ENCODE peak calls at places on chromosomes 12 and 14, in eight cellular contexts. P is SK-MEL-5; E is hypothalamus; V is CD14-positive monocyte; Q is lung; N is gastrocnemius medialis; S is OCI-M1; G is CD8-positive, alpha-beta T cell. M is an unnamed sample.

GRCh38 chr12:90653051-90653450 is 301.9 kb downstream of the CCER1 start:
- DNase-seq in N (no peak), V (no peak), E (no peak), G (no peak), P (no peak), S (no peak), Q (no peak), M (no peak)

GRCh38 chr12:31558521-31558920 is 32.4 kb downstream of the DENND5B start:
- DNase-seq in N (no peak), G (no peak), E (no peak), S (no peak), P (no peak), Q (no peak), V (no peak), M (no peak)

GRCh38 chr14:75845136-75845804 is 136.5 kb downstream of the TGFB3 start:
- DNase-seq in S (no peak), E (no peak), V (no peak), N (no peak), P (no peak), Q (no peak), G (no peak), M (no peak)

GRCh38 chr14:56796259-56796658 is 14.0 kb downstream of the OTX2 start:
- DNase-seq in E (no peak), Q (no peak), P (no peak), N (no peak), S (no peak), V (no peak), G (no peak), M (no peak)

GRCh38 chr14:50821471-50822464 is 9.2 kb downstream of the NIN start:
- DNase-seq in N (no peak), V (peak), P (no peak), E (no peak), G (peak), Q (peak), S (peak), M (no peak)

GRCh38 chr12:117214797-117215196 is 24.5 kb upstream of the FBXO21 start:
- DNase-seq in V (no peak), P (no peak), S (no peak), E (no peak), Q (no peak), N (no peak), G (no peak), M (no peak)

GRCh38 chr14:52902971-52903385 is 47.9 kb downstream of the FERMT2 start:
- DNase-seq in S (no peak), V (no peak), N (no peak), G (no peak), P (no peak), E (no peak), Q (no peak), M (no peak)

GRCh38 chr12:54502485-54502884 is 4.9 kb downstream of the NCKAP1L start:
- DNase-seq in Q (no peak), S (no peak), P (no peak), V (no peak), N (no peak), E (no peak), G (no peak), M (no peak)

GRCh38 chr12:34286483-34286882 is 264.2 kb downstream of the ALG10 start:
- DNase-seq in N (no peak), P (no peak), S (no peak), Q (no peak), G (no peak), E (no peak), V (peak), M (peak)

GRCh38 chr14:40123816-40124215 is 691.6 kb upstream of the FBXO33 start:
- DNase-seq in S (no peak), V (no peak), E (no peak), G (no peak), N (no peak), P (no peak), Q (no peak), M (no peak)

GRCh38 chr14:98582276-98582675 is 689.7 kb downstream of the BCL11B start:
- DNase-seq in E (no peak), N (no peak), V (no peak), G (no peak), Q (peak), S (no peak), P (no peak), M (no peak)

GRCh38 chr12:53223006-53223305 is 9.1 kb downstream of the RARG start:
- DNase-seq in S (no peak), N (no peak), E (no peak), G (no peak), Q (no peak), P (peak), V (no peak), M (no peak)

GRCh38 chr14:96160913-96161310 is 43.7 kb upstream of the BDKRB2 start:
- DNase-seq in S (no peak), G (no peak), Q (no peak), P (no peak), N (no peak), E (no peak), V (no peak), M (no peak)

GRCh38 chr12:21992823-21993222 is 51.6 kb upstream of the ABCC9 start:
- DNase-seq in V (no peak), P (no peak), N (no peak), E (no peak), G (no peak), Q (no peak), S (peak), M (no peak)

GRCh38 chr14:104349950-104350349 is 211.6 kb downstream of the KIF26A start:
- DNase-seq in P (no peak), S (no peak), N (no peak), E (no peak), V (peak), Q (no peak), G (no peak), M (no peak)

GRCh38 chr14:37563189-37563588 is 31.9 kb downstream of the FOXA1 start:
- DNase-seq in G (no peak), Q (no peak), P (no peak), E (no peak), S (no peak), V (no peak), N (no peak), M (no peak)

GRCh38 chr14:92325835-92326234 is 2.9 kb downstream of the SLC24A4 start:
- DNase-seq in S (no peak), P (peak), N (no peak), G (no peak), Q (no peak), E (no peak), V (no peak), M (no peak)

GRCh38 chr12:14896477-14897184 is 11.0 kb upstream of the MGP start:
- DNase-seq in V (no peak), G (no peak), Q (no peak), N (no peak), E (no peak), P (peak), S (peak), M (no peak)